ENCODE peak calls at places on chromosomes 12 and 14, in five cellular contexts. T is IMR-90, Q is transverse colon, P is heart left ventricle, E is testis. R is an unnamed sample.

GRCh38 chr14:71359823-71360222 is 452.6 kb downstream of the PCNX1 start:
- DNase-seq in T (no peak), Q (no peak), P (no peak), E (no peak), R (no peak)

GRCh38 chr14:89644641-89645040 is 227.6 kb upstream of the FOXN3 start:
- DNase-seq in P (no peak), E (no peak), T (no peak), Q (no peak), R (no peak)

GRCh38 chr14:87002831-87003230 is 990.2 kb downstream of the GALC start:
- DNase-seq in Q (no peak), P (no peak), E (no peak), T (peak), R (no peak)

GRCh38 chr12:115320967-115321366 is 637.0 kb upstream of the TBX3 start:
- DNase-seq in T (no peak), P (peak), Q (no peak), E (no peak), R (peak)

GRCh38 chr12:70646850-70647249 is 9.6 kb upstream of the PTPRB start:
- DNase-seq in P (no peak), T (peak), Q (no peak), E (no peak), R (no peak)

GRCh38 chr12:16573652-16574077 is 32.3 kb downstream of the LMO3 start:
- DNase-seq in Q (peak), T (peak), E (no peak), P (peak), R (peak)

GRCh38 chr14:99195602-99196309 is 76.2 kb downstream of the BCL11B start:
- DNase-seq in T (no peak), E (no peak), P (no peak), Q (no peak), R (no peak)

GRCh38 chr12:74515849-74516248 is 21.8 kb upstream of the ATXN7L3B start:
- DNase-seq in E (no peak), P (no peak), Q (no peak), T (no peak), R (no peak)

GRCh38 chr12:113152196-113152834 is 2.8 kb downstream of the CFAP73 start:
- DNase-seq in E (no peak), P (no peak), Q (no peak), T (no peak), R (no peak)

GRCh38 chr12:113154351-113154973 is 4.9 kb downstream of the CFAP73 start:
- DNase-seq in Q (no peak), P (no peak), E (no peak), T (peak), R (no peak)

GRCh38 chr12:113155060-113155459 is 5.5 kb downstream of the CFAP73 start:
- DNase-seq in T (no peak), E (no peak), P (no peak), Q (no peak), R (no peak)

GRCh38 chr12:113151655-113152054 is 2.1 kb downstream of the CFAP73 start:
- DNase-seq in E (no peak), Q (no peak), P (no peak), T (no peak), R (no peak)

GRCh38 chr12:113152835-113153814 is 3.6 kb downstream of the CFAP73 start:
- DNase-seq in P (peak), E (peak), T (peak), Q (peak), R (no peak)
- TF ChIP-seq CTCF in P (peak), E (no peak), T (peak), Q (peak), R (peak)

GRCh38 chr12:22257100-22257499 is 77.4 kb downstream of the ST8SIA1 start:
- DNase-seq in Q (no peak), T (no peak), P (no peak), E (no peak), R (no peak)
- H3K27ac ChIP-seq in Q (no peak), T (no peak), P (no peak), E (no peak), R (peak)

DNA sequence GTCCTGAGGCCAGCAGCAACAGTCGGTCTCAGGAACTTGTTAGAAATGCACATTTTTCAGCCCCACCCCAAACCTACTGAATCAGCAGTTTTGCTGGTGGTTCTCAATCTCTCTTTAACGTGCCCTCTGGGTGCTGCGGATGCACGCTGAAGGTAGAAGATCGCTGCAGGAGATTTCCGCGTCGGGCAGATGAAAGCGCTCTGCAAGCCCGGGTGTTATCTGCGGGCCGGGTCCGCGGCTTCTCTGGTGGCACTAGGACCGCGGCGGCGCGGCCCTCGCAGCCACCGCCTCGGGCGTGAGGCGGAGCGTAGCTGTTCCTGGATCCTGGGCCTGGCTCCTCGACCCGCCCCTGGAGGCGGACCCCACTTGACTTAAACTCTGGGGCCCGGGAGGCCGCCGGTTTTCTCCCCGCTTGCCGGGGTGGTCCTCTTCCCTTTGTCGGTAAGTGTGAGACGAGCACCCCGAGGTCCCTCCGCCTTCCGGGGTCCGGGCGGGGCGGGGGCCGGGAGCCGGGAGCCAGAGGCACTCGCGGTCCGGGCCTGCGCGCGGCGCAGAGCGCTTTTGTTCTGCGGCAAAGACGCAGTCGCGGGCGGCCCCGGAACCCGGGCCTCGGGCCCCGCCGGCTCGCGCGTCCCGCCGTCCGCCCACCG is at the start of gene RESF1:
- DNase-seq in T (peak), P (peak), E (peak), Q (peak), R (peak)
- TF ChIP-seq POLR2A in T (peak), P (peak), E (no peak), Q (peak), R (peak)

GRCh38 chr14:39469094-39469710 is 37.0 kb upstream of the FBXO33 start:
- DNase-seq in T (no peak), E (peak), Q (peak), P (no peak), R (no peak)
- TF ChIP-seq CTCF in T (peak), E (no peak), Q (no peak), P (no peak), R (no peak)

DNA sequence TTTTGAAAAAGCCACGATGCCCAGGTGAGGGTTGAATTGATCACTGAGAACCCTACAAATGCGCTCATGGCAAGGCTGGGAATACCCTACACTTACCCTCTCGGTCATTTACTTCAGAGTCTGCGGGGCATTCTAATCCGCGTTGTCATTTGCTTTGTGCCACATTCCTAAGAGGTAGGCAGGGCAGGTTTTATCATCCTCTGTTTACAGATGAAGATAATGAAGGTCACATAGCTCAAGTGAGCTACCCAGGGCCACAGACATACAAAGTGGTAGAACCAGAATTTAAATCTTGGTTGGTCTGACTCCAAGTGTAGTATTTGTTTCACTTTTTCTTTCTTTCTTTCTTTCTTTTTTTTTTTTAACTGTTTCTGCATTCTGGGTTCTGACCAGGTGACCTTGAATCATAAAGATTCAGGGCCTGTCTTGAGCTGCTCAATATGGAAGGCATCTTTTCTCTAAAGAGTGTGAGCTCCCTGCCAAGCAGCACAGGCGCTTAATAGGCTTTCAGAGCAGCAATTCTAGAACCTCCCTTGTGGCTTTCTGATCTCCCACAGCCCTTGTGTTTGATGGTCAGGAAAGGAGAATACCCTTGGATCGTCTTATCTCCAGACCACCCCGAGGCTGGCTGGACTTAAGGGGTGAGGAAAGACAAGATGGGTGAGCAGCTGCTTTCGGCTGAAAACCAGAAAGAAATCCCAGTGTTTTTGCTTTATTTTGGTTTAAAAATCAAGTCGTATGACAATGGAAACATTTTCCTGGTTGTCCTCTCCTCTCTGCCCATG is 662 bp upstream of the BATF start:
- DNase-seq in P (no peak), Q (no peak), E (no peak), T (no peak), R (no peak)
- H3K27ac ChIP-seq in P (no peak), Q (peak), E (no peak), T (no peak), R (no peak)

GRCh38 chr12:124177951-124178316 is 117.0 kb upstream of the RFLNA start:
- DNase-seq in T (no peak), P (no peak), E (no peak), Q (no peak), R (no peak)

GRCh38 chr12:124174949-124175348 is 119.9 kb upstream of the RFLNA start:
- DNase-seq in T (no peak), Q (no peak), P (no peak), E (no peak), R (no peak)

GRCh38 chr12:124175731-124176130 is 119.2 kb upstream of the RFLNA start:
- DNase-seq in E (no peak), P (no peak), Q (no peak), T (no peak), R (no peak)

GRCh38 chr12:124179936-124180605 is 114.8 kb upstream of the RFLNA start:
- DNase-seq in Q (no peak), T (no peak), P (no peak), E (no peak), R (no peak)

DNA sequence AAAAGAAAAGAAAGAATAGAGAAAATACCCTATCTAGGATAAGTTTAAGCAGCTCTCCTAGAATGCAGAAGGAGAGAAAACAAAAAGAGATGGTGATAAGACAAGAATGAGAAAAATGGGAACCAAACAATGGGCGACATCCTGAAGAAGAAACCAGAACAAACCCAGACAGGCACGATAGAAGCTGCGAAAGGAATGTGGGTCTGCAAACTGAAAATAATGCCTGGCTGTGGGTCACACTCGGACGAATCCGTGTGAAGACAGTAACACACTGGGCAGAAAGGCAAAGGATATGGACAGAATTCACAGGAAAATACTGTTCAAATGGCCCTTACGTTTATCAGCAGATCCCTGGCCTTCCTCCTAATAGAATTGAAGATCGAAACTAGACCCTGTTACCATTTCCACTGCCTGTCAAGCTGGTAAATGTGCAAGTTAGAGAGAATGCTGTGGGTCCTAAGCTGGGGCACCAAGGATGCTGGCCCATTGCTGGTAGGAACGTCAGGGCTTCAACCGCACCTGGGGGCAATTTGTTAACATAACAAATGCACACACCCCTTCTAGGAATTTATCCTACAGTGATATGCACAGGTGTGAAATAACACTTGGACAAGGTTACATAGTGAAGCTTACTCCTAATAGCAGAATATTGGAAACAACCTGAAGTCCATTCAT is 117.5 kb upstream of the RFLNA start:
- DNase-seq in E (no peak), P (no peak), Q (no peak), T (no peak), R (no peak)
- TF ChIP-seq POLR2A in E (no peak), P (no peak), Q (no peak), T (no peak), R (no peak)